ENCODE peak calls at places on chromosomes 5 and 9, in eight cellular contexts. U is upper lobe of right lung, K is AG04450, M is heart right ventricle, D is brain microvascular endothelial cell, X is bronchial epithelial cell, T is fibroblast of lung, P is small intestine. Y is an unnamed sample. For H3K27me3, the result is how much of the 10 kb centered on the place peaks cover.

GRCh38 chr9:137453643-137454081 is 5.5 kb downstream of the NSMF start:
- DNase-seq in T (peak), K (peak), M (peak), U (peak), P (peak), D (peak), X (peak), Y (no peak)

GRCh38 chr9:32644698-32645097 is 9.2 kb upstream of the TAF1L start:
- DNase-seq in P (no peak), D (peak), M (no peak), T (no peak), U (no peak), K (peak), X (peak), Y (peak)

GRCh38 chr5:66527478-66527877 is 68.7 kb upstream of the MAST4 start:
- DNase-seq in D (no peak), U (no peak), X (no peak), M (no peak), P (no peak), T (no peak), K (no peak), Y (no peak)

GRCh38 chr5:136396886-136397285 is 31.5 kb upstream of the TRPC7 start:
- DNase-seq in T (no peak), U (no peak), D (no peak), X (no peak), P (no peak), M (no peak), K (no peak), Y (no peak)

GRCh38 chr5:102749416-102750021 is 5.6 kb upstream of the PAM start:
- DNase-seq in X (no peak), D (no peak), P (no peak), U (no peak), K (no peak), T (no peak), M (no peak), Y (no peak)

GRCh38 chr5:132753135-132753987 is 6.1 kb downstream of the CCNI2 start:
- DNase-seq in D (no peak), K (no peak), M (no peak), U (no peak), P (no peak), T (no peak), X (no peak), Y (no peak)

GRCh38 chr5:169183581-169183980 is 117.4 kb downstream of the SLIT3 start:
- DNase-seq in K (no peak), T (no peak), X (no peak), P (no peak), U (no peak), D (no peak), M (no peak), Y (peak)

GRCh38 chr9:16136961-16137360 is 584.1 kb downstream of the CCDC171 start:
- DNase-seq in M (peak), T (peak), U (no peak), D (peak), P (no peak), K (no peak), X (no peak), Y (no peak)

GRCh38 chr5:14003513-14003912 is 59.0 kb upstream of the DNAH5 start:
- DNase-seq in P (no peak), U (no peak), D (no peak), T (no peak), X (no peak), K (no peak), M (no peak), Y (no peak)

GRCh38 chr5:141338538-141339306 is at the start of gene PCDHGA2:
- DNase-seq in P (no peak), T (peak), K (no peak), U (no peak), M (peak), D (peak), X (peak), Y (no peak)
- H3K4me3 ChIP-seq in P (no peak), T (peak), K (peak), U (peak), M (peak), D (peak), X (peak), Y (peak)

GRCh38 chr5:2565147-2565546 is 186.3 kb downstream of the IRX2 start:
- DNase-seq in K (no peak), X (no peak), D (no peak), M (no peak), P (no peak), T (no peak), U (no peak), Y (no peak)

GRCh38 chr5:2574155-2574554 is 177.3 kb downstream of the IRX2 start:
- DNase-seq in D (no peak), P (no peak), M (no peak), T (no peak), U (no peak), X (no peak), K (no peak), Y (no peak)

GRCh38 chr5:2569774-2570542 is 181.5 kb downstream of the IRX2 start:
- DNase-seq in X (no peak), K (no peak), U (no peak), P (no peak), M (no peak), D (no peak), T (no peak), Y (no peak)

GRCh38 chr5:2566280-2566679 is 185.2 kb downstream of the IRX2 start:
- DNase-seq in T (no peak), M (no peak), D (no peak), K (no peak), X (no peak), P (no peak), U (no peak), Y (no peak)

GRCh38 chr5:2569201-2569600 is 182.3 kb downstream of the IRX2 start:
- DNase-seq in T (no peak), D (no peak), M (no peak), K (no peak), U (no peak), P (no peak), X (no peak), Y (no peak)
- H3K27me3 ChIP-seq in T (under half), D (under half), M (under half), K (under half), U (under half), P (under half), X (under half), Y (under half)

GRCh38 chr9:37026936-37027581 is 7.0 kb downstream of the PAX5 start:
- DNase-seq in U (no peak), M (no peak), D (no peak), P (no peak), K (no peak), T (no peak), X (no peak), Y (no peak)
- H3K4me3 ChIP-seq in U (peak), M (peak), D (no peak), P (peak), K (no peak), T (no peak), X (no peak), Y (no peak)

DNA sequence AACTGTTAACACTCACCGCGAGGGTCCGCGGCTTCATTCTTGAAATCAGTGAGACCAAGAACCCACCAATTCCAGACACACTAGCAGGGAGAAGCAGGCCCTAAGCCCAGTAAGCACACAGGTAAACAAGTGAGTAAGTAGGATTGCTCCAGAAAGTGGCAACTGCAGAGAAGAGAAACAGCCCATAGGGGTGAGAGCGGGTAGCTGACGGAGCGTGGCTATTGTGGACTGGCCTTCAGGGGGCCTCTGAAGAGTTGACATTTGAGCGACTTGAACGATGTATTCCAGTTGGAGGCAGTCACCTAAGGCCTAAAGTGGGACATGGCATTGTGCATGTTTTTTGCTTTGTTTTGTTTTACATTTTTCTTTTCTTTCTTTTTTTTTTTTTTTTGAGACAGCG is 74.2 kb downstream of the TSPAN17 start:
- DNase-seq in K (no peak), P (no peak), M (no peak), X (no peak), D (no peak), U (no peak), T (no peak), Y (no peak)
- H3K27me3 ChIP-seq in K (half or more), P (under half), M (half or more), X (under half), D (under half), U (under half), T (under half), Y (under half)

GRCh38 chr9:93061791-93062299 is 3.3 kb downstream of the SUSD3 start:
- DNase-seq in M (no peak), D (no peak), P (peak), T (no peak), K (no peak), U (no peak), X (no peak), Y (no peak)

GRCh38 chr9:93059097-93059959 is 827 bp downstream of the SUSD3 start:
- DNase-seq in P (no peak), X (no peak), T (no peak), K (no peak), D (no peak), M (no peak), U (no peak), Y (no peak)

GRCh38 chr9:93059960-93060591 is 1.6 kb downstream of the SUSD3 start:
- DNase-seq in P (no peak), M (no peak), T (no peak), K (no peak), D (no peak), X (no peak), U (no peak), Y (no peak)

GRCh38 chr9:93061260-93061751 is 2.8 kb downstream of the SUSD3 start:
- DNase-seq in X (no peak), U (no peak), D (no peak), P (no peak), M (no peak), K (no peak), T (no peak), Y (no peak)

GRCh38 chr9:93060746-93061259 is 2.3 kb downstream of the SUSD3 start:
- DNase-seq in T (peak), U (no peak), D (no peak), M (no peak), P (no peak), K (no peak), X (no peak), Y (no peak)
- H3K4me3 ChIP-seq in T (no peak), U (no peak), D (no peak), M (no peak), P (no peak), K (no peak), X (no peak), Y (no peak)

Y was measured in BJ.